ENCODE peak calls at places on chromosomes 2 and 18, in four cellular contexts. L is K562, X is SK-N-SH, C is HepG2. R is an unnamed sample.

GRCh38 chr18:54776282-54776977 is 51.8 kb upstream of the RAB27B start:
- DNase-seq in L (peak), X (no peak), C (peak), R (peak)

GRCh38 chr2:215847718-215848117 is 165.6 kb downstream of the MREG start:
- DNase-seq in L (no peak), X (no peak), C (no peak), R (no peak)

GRCh38 chr2:241882090-241882625 is 12.6 kb downstream of the RTP5 start:
- DNase-seq in L (peak), X (peak), C (no peak), R (no peak)

GRCh38 chr18:59696311-59697235 is 650 bp downstream of the CCBE1 start:
- DNase-seq in L (no peak), X (no peak), C (no peak), R (no peak)

GRCh38 chr18:13394794-13395193 is 176.2 kb downstream of the LDLRAD4 start:
- DNase-seq in L (peak), X (no peak), C (no peak), R (no peak)

GRCh38 chr2:29109246-29109645 is 6.0 kb upstream of the CLIP4 start:
- DNase-seq in L (no peak), X (no peak), C (no peak), R (no peak)

GRCh38 chr2:154945977-154946376 is 247.5 kb downstream of the KCNJ3 start:
- DNase-seq in L (no peak), X (no peak), C (no peak), R (no peak)

GRCh38 chr18:475202-475624 is 25.3 kb downstream of the COLEC12 start:
- DNase-seq in L (no peak), X (no peak), C (peak), R (no peak)

GRCh38 chr2:96517079-96517478 is 11.9 kb upstream of the NEURL3 start:
- DNase-seq in L (no peak), X (no peak), C (no peak), R (no peak)

GRCh38 chr18:25164211-25164836 is 187.6 kb downstream of the ZNF521 start:
- DNase-seq in L (no peak), X (no peak), C (no peak), R (no peak)

GRCh38 chr2:66498597-66498910 is 63.6 kb downstream of the MEIS1 start:
- DNase-seq in L (no peak), X (no peak), C (no peak), R (no peak)

GRCh38 chr2:240453461-240454030 is 18.1 kb downstream of the GPC1 start:
- DNase-seq in L (peak), X (peak), C (no peak), R (no peak)

GRCh38 chr2:80858955-80859354 is 554.4 kb upstream of the LRRTM1 start:
- DNase-seq in L (no peak), X (no peak), C (no peak), R (no peak)

GRCh38 chr2:168517801-168518200 is 61.7 kb downstream of the CERS6 start:
- DNase-seq in L (no peak), X (no peak), C (no peak), R (no peak)

GRCh38 chr2:15588329-15588919 is 3.2 kb upstream of the DDX1 start:
- DNase-seq in L (peak), X (peak), C (peak), R (peak)

GRCh38 chr2:240459401-240460242 is 24.2 kb downstream of the GPC1 start:
- DNase-seq in L (no peak), X (no peak), C (no peak), R (no peak)

GRCh38 chr2:54569745-54570296 is 113.7 kb downstream of the SPTBN1 start:
- DNase-seq in L (no peak), X (no peak), C (no peak), R (no peak)

GRCh38 chr2:235605306-235605998 is 111.6 kb downstream of the AGAP1 start:
- DNase-seq in L (peak), X (peak), C (no peak), R (no peak)

GRCh38 chr2:134375935-134376334 is 122.1 kb downstream of the MGAT5 start:
- DNase-seq in L (no peak), X (peak), C (peak), R (no peak)

GRCh38 chr2:70083344-70084156 is 3.7 kb upstream of the PCBP1 start:
- DNase-seq in L (peak), X (no peak), C (peak), R (peak)

GRCh38 chr18:30988440-30988839 is 54.1 kb downstream of the DSC3 start:
- DNase-seq in L (no peak), X (no peak), C (no peak), R (no peak)

GRCh38 chr2:106193491-106193976 is 567 bp downstream of the UXS1 start:
- DNase-seq in L (no peak), X (peak), C (peak), R (no peak)

GRCh38 chr18:35088931-35089330 is 47.7 kb downstream of the MAPRE2 start:
- DNase-seq in L (no peak), X (no peak), C (no peak), R (no peak)

GRCh38 chr18:34993289-34993688 is 47.9 kb upstream of the MAPRE2 start:
- DNase-seq in L (no peak), X (no peak), C (no peak), R (no peak)

GRCh38 chr2:118055512-118056164 is 32.6 kb upstream of the INSIG2 start:
- DNase-seq in L (no peak), X (no peak), C (no peak), R (no peak)

GRCh38 chr2:75597949-75598348 is 37.2 kb upstream of the EVA1A start:
- DNase-seq in L (peak), X (no peak), C (no peak), R (no peak)

DNA sequence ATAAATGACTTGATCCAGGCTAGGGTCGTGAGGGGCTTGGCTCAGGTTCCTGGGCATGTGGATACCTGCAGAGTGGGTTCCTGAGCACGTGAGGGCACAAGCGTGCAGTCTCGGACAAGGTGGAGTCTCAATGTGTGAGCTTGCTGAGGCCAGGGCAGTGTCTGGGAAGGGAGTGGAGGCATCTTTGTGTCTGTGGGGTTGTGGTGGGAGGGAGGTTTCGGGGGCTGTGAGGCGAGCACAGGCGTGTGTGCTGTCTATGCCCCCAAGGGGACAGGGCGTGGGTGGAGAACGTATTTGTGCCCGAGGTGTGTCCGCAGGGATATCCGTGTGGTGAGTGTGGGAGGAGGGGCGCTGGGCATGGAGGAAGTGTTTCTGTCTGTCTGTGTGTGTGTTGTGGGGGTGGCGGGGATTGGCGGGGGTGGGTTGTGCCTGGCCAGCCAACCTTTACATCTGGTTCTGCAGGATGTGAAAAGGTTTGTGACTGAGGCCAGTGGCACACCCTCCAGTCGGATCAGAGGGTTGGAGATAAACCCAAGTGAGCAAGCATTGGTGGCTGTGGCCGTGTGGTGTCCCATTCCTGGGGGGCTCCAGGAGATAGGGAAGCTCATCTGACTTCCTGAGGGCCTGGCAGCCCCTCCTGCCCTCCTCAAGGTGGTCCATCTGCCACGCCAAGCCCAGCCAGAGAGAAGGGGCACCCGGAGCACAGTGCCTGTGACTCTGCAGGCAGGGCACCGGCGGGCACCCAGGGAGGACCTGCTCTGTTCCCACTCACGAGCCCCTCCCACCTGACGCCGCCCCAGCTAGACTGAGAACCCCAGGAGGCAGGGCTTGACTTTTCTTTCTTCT is 57.1 kb downstream of the ZFP36L2 start:
- DNase-seq in L (no peak), X (no peak), C (no peak), R (no peak)
- TF ChIP-seq MAX in L (no peak), X (no peak), C (no peak), R (peak)

GRCh38 chr2:218319813-218320360 is 27.6 kb upstream of the TMBIM1 start:
- DNase-seq in L (no peak), X (no peak), C (no peak), R (no peak)
- TF ChIP-seq ELF1 in L (no peak), X (no peak), C (no peak), R (no peak)

GRCh38 chr2:140695163-140695562 is 1435.7 kb downstream of the LRP1B start:
- DNase-seq in L (no peak), X (no peak), C (peak), R (peak)
- TF ChIP-seq MAX in L (no peak), X (no peak), C (no peak), R (no peak)

GRCh38 chr2:124804014-124804940 is 779.2 kb downstream of the CNTNAP5 start:
- DNase-seq in L (peak), X (peak), C (peak), R (peak)
- TF ChIP-seq ELF1 in L (no peak), X (no peak), C (no peak), R (no peak)

DNA sequence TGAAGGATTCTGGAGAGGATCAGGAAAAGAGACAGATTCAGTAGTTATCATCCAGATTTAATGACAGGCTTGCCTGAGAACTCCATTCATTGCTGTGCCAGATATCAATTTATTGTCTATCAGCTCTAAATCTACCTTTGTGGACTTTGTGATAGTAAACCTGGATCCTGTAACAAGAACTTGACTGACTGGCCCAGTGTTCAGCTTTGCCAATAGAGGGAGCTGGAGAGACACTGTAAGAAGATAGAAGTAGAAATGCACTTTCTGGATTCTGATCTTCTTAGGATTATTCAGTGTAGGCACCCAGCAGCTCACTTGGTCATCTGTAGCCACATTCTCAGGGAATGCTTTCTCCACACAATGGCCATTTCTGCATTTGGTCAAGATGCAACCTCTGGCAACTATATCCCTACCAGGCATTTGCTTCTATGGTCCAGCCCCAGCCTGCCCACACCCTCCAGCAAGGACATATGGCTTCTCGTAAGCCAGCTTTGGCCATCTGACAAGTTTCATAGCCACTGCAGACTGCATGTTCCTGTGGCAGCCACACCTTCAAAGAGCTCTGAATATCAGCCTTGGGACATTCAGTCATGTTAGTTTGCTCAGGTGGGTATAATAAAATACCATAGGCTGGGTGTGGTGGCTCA is 6.1 kb upstream of the SERPINB8 start:
- DNase-seq in L (no peak), X (peak), C (peak), R (peak)
- TF ChIP-seq MAX in L (no peak), X (no peak), C (no peak), R (no peak)

GRCh38 chr2:58594175-58594574 is 353.1 kb upstream of the FANCL start:
- DNase-seq in L (peak), X (peak), C (peak), R (peak)
- TF ChIP-seq ELF1 in L (no peak), X (no peak), C (no peak), R (no peak)

R was measured in HCT116.